ENCODE peak calls at places on chromosomes 7 and 10, in eight cellular contexts. V is AG09309, S is IMR-90, D is choroid plexus epithelial cell, U is prostate gland, I is adrenal gland, X is HFF-Myc, N is psoas muscle. E is an unnamed sample.

GRCh38 chr7:150994838-150995510 is 4.2 kb downstream of the NOS3 start:
- DNase-seq in V (no peak), X (no peak), D (no peak), N (no peak), S (no peak), I (no peak), U (no peak), E (no peak)

GRCh38 chr7:129438839-129439640 is 4.8 kb downstream of the STRIP2 start:
- DNase-seq in X (no peak), I (no peak), S (peak; percentile 70), U (no peak), N (no peak), V (no peak), D (peak; percentile 86), E (no peak)

GRCh38 chr10:23065549-23065948 is 29.8 kb upstream of the MSRB2 start:
- DNase-seq in U (peak; percentile 91), D (peak; percentile 45), N (peak; percentile 65), I (peak; percentile 88), X (peak; percentile 15), V (peak; percentile 35), S (peak; percentile 59), E (peak; percentile 86)

GRCh38 chr7:26090927-26091519 is 61.0 kb upstream of the NFE2L3 start:
- DNase-seq in V (peak; percentile 41), X (no peak), U (peak; percentile 18), S (peak; percentile 74), N (no peak), D (peak; percentile 88), I (no peak), E (no peak)

GRCh38 chr10:31261502-31262311 is 57.3 kb upstream of the ZEB1 start:
- DNase-seq in I (no peak), S (peak; percentile 94), X (peak; percentile 78), N (no peak), V (peak; percentile 75), U (no peak), D (peak; percentile 72), E (no peak)

GRCh38 chr10:18195060-18195799 is 55.0 kb downstream of the CACNB2 start:
- DNase-seq in I (no peak), S (peak; percentile 70), N (no peak), U (peak; percentile 33), X (peak; percentile 7), V (no peak), D (peak; percentile 38), E (no peak)

GRCh38 chr10:102120987-102121738 is 995 bp upstream of the LDB1 start:
- DNase-seq in N (peak; percentile 46), I (peak; percentile 47), D (peak; percentile 96), V (no peak), X (peak; percentile 84), S (peak; percentile 90), U (peak; percentile 82), E (no peak)

GRCh38 chr7:100801833-100802568 is 25.3 kb downstream of the EPHB4 start:
- DNase-seq in V (peak; percentile 67), N (no peak), U (peak; percentile 90), S (peak; percentile 87), X (peak; percentile 93), D (peak; percentile 49), I (peak; percentile 97), E (no peak)

GRCh38 chr10:96670786-96671185 is 49.5 kb downstream of the PIK3AP1 start:
- DNase-seq in I (no peak), X (no peak), V (no peak), U (no peak), D (no peak), S (peak; percentile 33), N (no peak), E (no peak)

GRCh38 chr10:26798298-26798697 is 62.5 kb downstream of the ABI1 start:
- DNase-seq in X (no peak), U (no peak), I (no peak), N (no peak), V (no peak), D (no peak), S (no peak), E (no peak)

GRCh38 chr10:29105516-29106215 is 183.2 kb upstream of the LYZL1 start:
- DNase-seq in U (no peak), S (peak; percentile 86), D (peak; percentile 90), X (no peak), N (no peak), V (peak; percentile 34), I (peak; percentile 21), E (no peak)

GRCh38 chr7:74355091-74355490 is 65.9 kb downstream of the CLIP2 start:
- DNase-seq in V (peak; percentile 27), D (peak; percentile 88), N (peak; percentile 48), X (peak; percentile 78), S (peak; percentile 88), U (no peak), I (peak; percentile 72), E (no peak)

GRCh38 chr7:131692131-131692960 is 135.9 kb upstream of the PODXL start:
- DNase-seq in V (no peak), D (peak; percentile 43), S (peak; percentile 7), N (peak; percentile 39), X (peak; percentile 4), U (peak; percentile 26), I (peak; percentile 47), E (peak; percentile 66)

GRCh38 chr10:86715156-86715795 is 41.1 kb upstream of the BMPR1A start:
- DNase-seq in U (no peak), D (no peak), N (no peak), I (no peak), S (no peak), X (no peak), V (no peak), E (no peak)

GRCh38 chr7:117837841-117838240 is 35.4 kb downstream of the CTTNBP2 start:
- DNase-seq in N (no peak), X (no peak), I (no peak), S (no peak), D (no peak), U (no peak), V (no peak), E (no peak)

GRCh38 chr7:12207046-12207445 is 4.0 kb upstream of the TMEM106B start:
- DNase-seq in S (no peak), V (no peak), U (no peak), X (no peak), I (peak; percentile 77), D (no peak), N (no peak), E (no peak)

DNA sequence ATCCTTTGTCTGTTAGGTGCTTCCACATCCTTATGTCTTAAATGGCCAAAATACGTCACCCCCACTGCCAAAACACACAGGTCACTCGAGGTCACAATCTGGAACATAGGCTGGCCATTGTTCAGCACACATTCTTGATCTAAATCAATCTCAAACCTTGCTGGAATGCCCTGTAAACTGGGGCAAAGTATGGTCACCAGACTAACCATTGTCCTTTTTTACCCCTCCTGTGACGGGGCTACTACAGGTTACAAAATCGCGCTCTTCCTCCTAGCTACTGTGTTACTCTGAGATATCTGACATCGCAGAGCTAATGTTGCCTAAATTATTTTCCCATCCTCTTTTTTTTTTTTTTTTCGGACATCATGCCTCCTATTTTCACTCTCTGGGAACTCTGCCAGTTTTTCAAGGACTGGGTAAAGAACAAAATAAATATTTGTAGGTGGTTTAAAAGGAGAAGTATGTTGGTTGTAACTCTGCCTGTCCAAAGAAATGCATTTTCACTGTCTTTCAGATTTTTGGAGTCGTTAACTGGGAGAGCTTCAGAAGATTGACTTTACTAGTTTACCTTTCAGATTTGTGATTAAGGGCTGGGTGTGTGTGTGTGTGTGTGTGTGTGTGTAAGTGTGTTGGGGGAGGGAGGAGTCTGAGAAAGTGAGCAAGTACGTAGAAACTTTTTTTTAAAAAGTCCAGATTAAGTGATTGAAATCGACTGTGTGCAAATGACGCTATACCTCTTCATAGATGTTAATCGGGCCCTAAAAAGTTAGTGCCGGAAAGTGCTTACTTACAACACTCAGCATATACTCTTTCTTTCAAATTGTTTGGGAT is 942 bp upstream of the KIAA1217 start:
- DNase-seq in U (peak; percentile 63), X (no peak), S (no peak), N (no peak), I (peak; percentile 68), D (peak; percentile 50), V (no peak), E (no peak)
- H3K4me3 ChIP-seq in U (peak overlapping the region; percentile 48), X (peak overlapping the region; percentile 52), S (no peak overlapping the region), N (peak overlapping the region; percentile 67), I (no peak overlapping the region), D (no peak overlapping the region), V (no peak overlapping the region), E (peak overlapping the region; percentile 68)

GRCh38 chr10:13072339-13072738 is 27.6 kb upstream of the OPTN start:
- DNase-seq in V (no peak), N (no peak), X (no peak), U (no peak), I (no peak), D (no peak), S (no peak), E (no peak)

GRCh38 chr10:13078912-13079775 is 20.8 kb upstream of the OPTN start:
- DNase-seq in X (no peak), I (no peak), S (no peak), D (no peak), U (no peak), N (no peak), V (no peak), E (no peak)

GRCh38 chr10:13079776-13080050 is 20.2 kb upstream of the OPTN start:
- DNase-seq in S (no peak), D (no peak), V (no peak), I (no peak), U (no peak), X (no peak), N (no peak), E (no peak)

GRCh38 chr10:13080643-13081042 is 19.3 kb upstream of the OPTN start:
- DNase-seq in V (no peak), S (no peak), X (no peak), U (no peak), I (no peak), N (no peak), D (no peak), E (no peak)

GRCh38 chr10:13074562-13075451 is 25.2 kb upstream of the OPTN start:
- DNase-seq in N (peak; percentile 62), I (peak; percentile 65), S (peak; percentile 60), V (peak; percentile 11), D (peak; percentile 81), X (peak; percentile 27), U (peak; percentile 63), E (peak; percentile 84)
- TF ChIP-seq CTCF in N (peak; percentile 82), I (peak; percentile 86), S (peak; percentile 87), V (peak; percentile 90), D (peak; percentile 96), X (peak; percentile 90), U (peak; percentile 76), E (peak; percentile 90)

GRCh38 chr10:100713049-100713858 is 32.1 kb upstream of the PAX2 start:
- DNase-seq in V (no peak), I (no peak), D (no peak), S (no peak), N (no peak), X (no peak), U (no peak), E (no peak)
- H3K4me3 ChIP-seq in V (no peak overlapping the region), I (no peak overlapping the region), D (no peak overlapping the region), S (no peak overlapping the region), N (peak overlapping the region; percentile 45), X (no peak overlapping the region), U (no peak overlapping the region), E (no peak overlapping the region)

DNA sequence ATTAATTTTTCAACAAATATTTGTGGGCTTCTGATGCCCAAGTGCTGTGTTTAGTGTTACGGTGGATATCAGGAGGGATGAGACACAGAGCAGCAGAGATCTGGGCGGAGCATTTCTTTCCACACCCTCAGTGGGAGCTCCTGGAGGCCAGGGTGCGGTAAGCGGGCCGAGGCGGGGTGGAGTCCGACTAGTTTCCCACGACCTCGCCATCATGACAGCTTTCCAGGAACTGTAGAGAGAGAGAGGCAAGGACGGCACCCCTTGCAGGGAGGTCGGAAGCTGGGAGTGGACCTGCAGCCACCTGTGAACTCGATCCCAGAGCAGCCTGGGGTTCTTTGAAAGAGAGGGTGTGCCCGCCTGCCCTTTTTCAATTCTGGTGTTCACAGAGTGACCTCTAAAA is 128.2 kb downstream of the ACTR3B start:
- DNase-seq in U (no peak), D (no peak), S (no peak), N (no peak), V (no peak), X (no peak), I (no peak), E (no peak)
- TF ChIP-seq CTCF in U (no peak), D (no peak), S (no peak), N (no peak), V (no peak), X (no peak), I (no peak), E (no peak)

E was measured in dorsolateral prefrontal cortex.